ENCODE peak calls at places on chromosomes 2 and 18, in four cellular contexts. B is GM12878; X is upper lobe of right lung; W is effector memory CD4-positive, alpha-beta T cell. I is an unnamed sample. For H3K36me3 and H3K27me3, the result is how much of the 10 kb centered on the place peaks cover.

GRCh38 chr2:98926601-98927000 is 9.4 kb downstream of the CRACDL start:
- DNase-seq in B (no peak), X (no peak), W (no peak), I (no peak)

GRCh38 chr2:98561018-98561417 is 47.3 kb downstream of the COA5 start:
- DNase-seq in B (no peak), X (no peak), W (no peak), I (no peak)

GRCh38 chr2:190765386-190766173 is 115.0 kb upstream of the GLS start:
- DNase-seq in B (no peak), X (no peak), W (no peak), I (no peak)

GRCh38 chr18:33901894-33902512 is 322.7 kb downstream of the NOL4 start:
- DNase-seq in B (no peak), X (no peak), W (no peak), I (no peak)

GRCh38 chr2:196987654-196988364 is 61.3 kb upstream of the PGAP1 start:
- DNase-seq in B (peak), X (no peak), W (no peak), I (peak)

GRCh38 chr2:16281451-16282330 is 341.3 kb downstream of the MYCN start:
- DNase-seq in B (no peak), X (no peak), W (no peak), I (peak)

GRCh38 chr2:42827647-42828486 is 35.5 kb upstream of the HAAO start:
- DNase-seq in B (no peak), X (peak), W (peak), I (peak)

GRCh38 chr18:54805571-54806334 is 22.5 kb upstream of the RAB27B start:
- DNase-seq in B (no peak), X (no peak), W (no peak), I (no peak)

GRCh38 chr2:10417551-10418335 is 30.4 kb downstream of the ODC1 start:
- DNase-seq in B (no peak), X (no peak), W (no peak), I (no peak)

GRCh38 chr2:29206941-29207340 is 91.7 kb downstream of the CLIP4 start:
- DNase-seq in B (no peak), X (no peak), W (no peak), I (no peak)

GRCh38 chr2:5484868-5485267 is 207.3 kb upstream of the SOX11 start:
- DNase-seq in B (no peak), X (no peak), W (no peak), I (no peak)

GRCh38 chr2:152251811-152252210 is 76.2 kb upstream of the STAM2 start:
- DNase-seq in B (no peak), X (no peak), W (no peak), I (no peak)

GRCh38 chr18:58004317-58004716 is 39.7 kb upstream of the NEDD4L start:
- DNase-seq in B (no peak), X (no peak), W (no peak), I (no peak)

GRCh38 chr18:39667905-39668304 is 2102.3 kb upstream of the CELF4 start:
- DNase-seq in B (no peak), X (no peak), W (no peak), I (no peak)

GRCh38 chr2:239399404-239399999 is 1.3 kb downstream of the HDAC4 start:
- DNase-seq in B (no peak), X (peak), W (peak), I (peak)

GRCh38 chr2:23760746-23761145 is 166.2 kb downstream of the ATAD2B start:
- DNase-seq in B (no peak), X (no peak), W (no peak), I (no peak)

GRCh38 chr18:60623331-60623730 is 250.8 kb upstream of the MC4R start:
- DNase-seq in B (no peak), X (no peak), W (no peak), I (no peak)

GRCh38 chr2:45675130-45675812 is 23.8 kb downstream of the PRKCE start:
- DNase-seq in B (no peak), X (peak), W (no peak), I (no peak)

GRCh38 chr2:134450114-134450513 is 196.2 kb downstream of the MGAT5 start:
- DNase-seq in B (no peak), X (no peak), W (no peak), I (no peak)
- H3K36me3 ChIP-seq in B (under half), X (under half), W (under half), I (under half)

DNA sequence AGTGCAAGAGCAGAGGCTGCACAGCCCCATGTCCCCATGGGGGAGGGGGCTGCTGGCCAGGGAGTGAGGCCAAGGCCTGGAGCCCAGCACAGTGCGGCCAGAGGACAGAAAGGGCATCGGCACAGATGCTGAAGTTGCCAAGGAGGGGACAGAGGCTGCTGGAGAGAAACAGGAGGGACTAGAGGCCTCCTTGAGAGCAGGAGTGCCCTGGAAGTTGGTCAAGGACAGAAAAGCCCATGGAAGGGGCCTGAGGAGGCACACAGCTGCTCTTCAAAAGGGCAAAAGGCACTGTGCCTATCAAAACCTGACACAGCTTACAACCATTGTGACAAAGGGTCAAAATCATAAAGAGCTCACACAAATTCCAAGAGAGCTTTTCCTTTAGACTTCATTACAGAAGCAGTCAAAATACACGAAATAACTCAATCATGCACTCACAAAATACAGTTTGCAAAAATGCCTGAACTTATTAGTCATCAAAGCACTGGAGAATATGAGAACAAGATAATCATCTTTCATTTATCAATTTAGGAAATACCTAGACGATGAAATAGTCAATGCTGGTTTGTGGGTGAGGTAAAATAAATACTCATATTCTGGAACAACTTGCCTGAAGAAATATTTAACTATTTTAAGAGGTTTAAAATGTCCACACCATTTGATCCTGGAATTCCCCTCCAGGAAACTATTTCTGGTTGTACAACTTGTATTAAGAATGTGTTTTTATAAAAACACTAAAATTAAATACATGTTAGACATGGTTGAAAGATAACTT is 79.6 kb downstream of the USP40 start:
- DNase-seq in B (no peak), X (peak), W (no peak), I (no peak)
- H3K4me3 ChIP-seq in B (no peak), X (peak), W (no peak), I (no peak)

GRCh38 chr2:157692768-157693167 is 64.1 kb upstream of the ACVR1C start:
- DNase-seq in B (no peak), X (no peak), W (no peak), I (no peak)
- H3K27me3 ChIP-seq in B (under half), X (under half), W (under half), I (under half)

GRCh38 chr2:222915092-222915957 is 54.5 kb downstream of the ACSL3 start:
- DNase-seq in B (no peak), X (no peak), W (no peak), I (no peak)

GRCh38 chr2:222922019-222922800 is 61.4 kb downstream of the ACSL3 start:
- DNase-seq in B (no peak), X (no peak), W (no peak), I (no peak)

GRCh38 chr2:222920657-222921186 is 59.9 kb downstream of the ACSL3 start:
- DNase-seq in B (no peak), X (no peak), W (no peak), I (no peak)

GRCh38 chr2:222916229-222917197 is 55.7 kb downstream of the ACSL3 start:
- DNase-seq in B (no peak), X (no peak), W (no peak), I (no peak)

DNA sequence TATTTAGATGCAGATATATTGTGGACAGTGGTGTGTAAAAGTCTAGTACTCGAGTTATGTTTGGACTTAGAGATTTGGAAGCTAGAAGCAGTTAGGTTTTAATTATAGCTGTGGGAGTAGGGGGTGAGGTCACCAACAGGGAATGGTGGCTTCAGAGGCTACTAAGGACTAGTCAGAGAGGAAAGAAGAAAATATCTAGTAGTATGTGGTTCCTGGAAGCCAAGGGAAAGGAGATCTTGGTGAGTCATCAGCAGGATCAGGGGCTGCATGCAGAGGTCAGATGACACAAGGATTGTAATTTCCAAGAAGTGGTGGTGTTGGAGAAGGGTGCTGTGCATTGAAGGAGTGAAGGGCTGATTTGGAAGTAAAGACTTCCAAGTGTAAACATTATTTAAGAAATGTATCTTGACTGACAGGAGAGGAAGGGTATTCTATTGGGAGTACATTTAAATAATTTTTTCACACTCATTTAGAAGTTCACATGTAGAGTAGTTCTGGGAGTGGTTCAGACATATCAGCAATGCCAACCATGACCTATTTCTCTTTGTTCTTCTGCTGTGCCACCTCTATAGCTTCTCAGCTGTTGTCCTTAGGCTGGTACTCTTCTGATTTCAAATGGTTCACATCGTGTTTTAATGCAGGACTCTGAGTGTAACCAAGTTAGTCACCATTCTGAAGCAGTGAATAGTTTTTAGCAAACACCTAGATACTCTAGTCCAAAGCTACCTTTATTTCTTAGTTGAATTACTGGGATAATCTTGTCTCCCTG is 59.2 kb downstream of the ACSL3 start:
- DNase-seq in B (no peak), X (no peak), W (no peak), I (no peak)
- H3K36me3 ChIP-seq in B (under half), X (half or more), W (under half), I (half or more)

GRCh38 chr2:74001781-74002514 is 17.2 kb downstream of the TET3 start:
- DNase-seq in B (no peak), X (peak), W (peak), I (no peak)
- H3K4me3 ChIP-seq in B (peak), X (peak), W (peak), I (peak)

I was measured in CD4-positive, CD25-positive, alpha-beta regulatory T cell.